ENCODE peak calls at places on chromosomes 12 and 14, in ten cellular contexts. One of them, this sample, is unnamed.
A peak's percentile ranks its signal among the peaks of the same experiment; 100 is the strongest.

GRCh38 chr12:83183132-83183531 is 496.4 kb downstream of the TMTC2 start:
- DNase-seq in upper lobe of right lung: no peak
- DNase-seq in tibial nerve: no peak
- DNase-seq in heart right ventricle: no peak
- DNase-seq in NCI-H1105: no peak
- DNase-seq in amygdala: no peak
- DNase-seq in Calu3: no peak
- DNase-seq in stomach: no peak
- DNase-seq in WTC11: no peak
- DNase-seq in stimulated activated naive CD8-positive, alpha-beta T cell treated with anti-CD3 and anti-CD28 coated beads, Interleukin-15, amount 100 ng/mL, for 72 hours: no peak
- DNase-seq in this sample: no peak

GRCh38 chr14:23306113-23306411 is 571 bp upstream of the BCL2L2 start:
- DNase-seq in NCI-H1105: no peak
- DNase-seq in stomach: no peak
- DNase-seq in heart right ventricle: no peak
- DNase-seq in amygdala: no peak
- DNase-seq in tibial nerve: no peak
- DNase-seq in stimulated activated naive CD8-positive, alpha-beta T cell treated with anti-CD3 and anti-CD28 coated beads, Interleukin-15, amount 100 ng/mL, for 72 hours: no peak
- DNase-seq in Calu3: no peak
- DNase-seq in WTC11: no peak
- DNase-seq in upper lobe of right lung: no peak
- DNase-seq in this sample: peak; percentile 25

GRCh38 chr14:57847096-57847495 is 18.8 kb downstream of the SLC35F4 start:
- DNase-seq in upper lobe of right lung: no peak
- DNase-seq in stomach: no peak
- DNase-seq in heart right ventricle: no peak
- DNase-seq in WTC11: no peak
- DNase-seq in tibial nerve: no peak
- DNase-seq in Calu3: no peak
- DNase-seq in stimulated activated naive CD8-positive, alpha-beta T cell treated with anti-CD3 and anti-CD28 coated beads, Interleukin-15, amount 100 ng/mL, for 72 hours: no peak
- DNase-seq in NCI-H1105: no peak
- DNase-seq in amygdala: no peak
- DNase-seq in this sample: no peak

GRCh38 chr14:52918486-52918885 is 32.4 kb downstream of the FERMT2 start:
- DNase-seq in heart right ventricle: no peak
- DNase-seq in WTC11: no peak
- DNase-seq in Calu3: no peak
- DNase-seq in NCI-H1105: no peak
- DNase-seq in amygdala: no peak
- DNase-seq in tibial nerve: peak; percentile 26
- DNase-seq in stimulated activated naive CD8-positive, alpha-beta T cell treated with anti-CD3 and anti-CD28 coated beads, Interleukin-15, amount 100 ng/mL, for 72 hours: peak; percentile 28
- DNase-seq in stomach: no peak
- DNase-seq in upper lobe of right lung: no peak
- DNase-seq in this sample: no peak

GRCh38 chr12:128025856-128026255 is 241.1 kb upstream of the TMEM132C start:
- DNase-seq in amygdala: no peak
- DNase-seq in NCI-H1105: no peak
- DNase-seq in tibial nerve: no peak
- DNase-seq in heart right ventricle: no peak
- DNase-seq in stimulated activated naive CD8-positive, alpha-beta T cell treated with anti-CD3 and anti-CD28 coated beads, Interleukin-15, amount 100 ng/mL, for 72 hours: no peak
- DNase-seq in upper lobe of right lung: no peak
- DNase-seq in Calu3: no peak
- DNase-seq in WTC11: no peak
- DNase-seq in stomach: no peak
- DNase-seq in this sample: no peak

GRCh38 chr12:109492371-109492770 is 14.9 kb downstream of the UBE3B start:
- DNase-seq in heart right ventricle: no peak
- DNase-seq in upper lobe of right lung: no peak
- DNase-seq in amygdala: no peak
- DNase-seq in tibial nerve: no peak
- DNase-seq in NCI-H1105: no peak
- DNase-seq in stimulated activated naive CD8-positive, alpha-beta T cell treated with anti-CD3 and anti-CD28 coated beads, Interleukin-15, amount 100 ng/mL, for 72 hours: no peak
- DNase-seq in Calu3: no peak
- DNase-seq in stomach: peak; percentile 28
- DNase-seq in WTC11: no peak
- DNase-seq in this sample: no peak

GRCh38 chr12:52200783-52201519 is 9.1 kb upstream of the KRT80 start:
- DNase-seq in Calu3: no peak
- DNase-seq in heart right ventricle: no peak
- DNase-seq in amygdala: no peak
- DNase-seq in tibial nerve: no peak
- DNase-seq in stimulated activated naive CD8-positive, alpha-beta T cell treated with anti-CD3 and anti-CD28 coated beads, Interleukin-15, amount 100 ng/mL, for 72 hours: no peak
- DNase-seq in upper lobe of right lung: peak; percentile 56
- DNase-seq in WTC11: no peak
- DNase-seq in NCI-H1105: no peak
- DNase-seq in stomach: no peak
- DNase-seq in this sample: no peak

GRCh38 chr14:23481992-23482813 is 12.7 kb downstream of the NGDN start:
- DNase-seq in upper lobe of right lung: no peak
- DNase-seq in stomach: no peak
- DNase-seq in tibial nerve: no peak
- DNase-seq in Calu3: no peak
- DNase-seq in stimulated activated naive CD8-positive, alpha-beta T cell treated with anti-CD3 and anti-CD28 coated beads, Interleukin-15, amount 100 ng/mL, for 72 hours: no peak
- DNase-seq in amygdala: no peak
- DNase-seq in heart right ventricle: no peak
- DNase-seq in NCI-H1105: no peak
- DNase-seq in WTC11: no peak
- DNase-seq in this sample: no peak

GRCh38 chr12:54038760-54039414 is 6.0 kb downstream of the HOXC5 start:
- DNase-seq in stomach: peak; percentile 76
- DNase-seq in tibial nerve: peak; percentile 61
- DNase-seq in heart right ventricle: no peak
- DNase-seq in Calu3: no peak
- DNase-seq in NCI-H1105: no peak
- DNase-seq in stimulated activated naive CD8-positive, alpha-beta T cell treated with anti-CD3 and anti-CD28 coated beads, Interleukin-15, amount 100 ng/mL, for 72 hours: no peak
- DNase-seq in upper lobe of right lung: no peak
- DNase-seq in amygdala: no peak
- DNase-seq in WTC11: no peak
- DNase-seq in this sample: no peak

GRCh38 chr14:33938131-33938949 is 12.5 kb downstream of the EGLN3 start:
- DNase-seq in Calu3: peak; percentile 68
- DNase-seq in amygdala: no peak
- DNase-seq in heart right ventricle: peak; percentile 86
- DNase-seq in WTC11: peak; percentile 47
- DNase-seq in stomach: peak; percentile 85
- DNase-seq in upper lobe of right lung: no peak
- DNase-seq in NCI-H1105: peak; percentile 85
- DNase-seq in tibial nerve: peak; percentile 9
- DNase-seq in stimulated activated naive CD8-positive, alpha-beta T cell treated with anti-CD3 and anti-CD28 coated beads, Interleukin-15, amount 100 ng/mL, for 72 hours: no peak
- DNase-seq in this sample: peak; percentile 76

GRCh38 chr12:807041-807717 is 54.8 kb downstream of the WNK1 start:
- DNase-seq in WTC11: no peak
- DNase-seq in amygdala: no peak
- DNase-seq in heart right ventricle: no peak
- DNase-seq in tibial nerve: no peak
- DNase-seq in upper lobe of right lung: no peak
- DNase-seq in stimulated activated naive CD8-positive, alpha-beta T cell treated with anti-CD3 and anti-CD28 coated beads, Interleukin-15, amount 100 ng/mL, for 72 hours: no peak
- DNase-seq in Calu3: no peak
- DNase-seq in NCI-H1105: no peak
- DNase-seq in stomach: no peak
- DNase-seq in this sample: no peak

GRCh38 chr12:112386726-112387125 is 4.5 kb upstream of the HECTD4 start:
- DNase-seq in tibial nerve: no peak
- DNase-seq in upper lobe of right lung: no peak
- DNase-seq in WTC11: no peak
- DNase-seq in stomach: no peak
- DNase-seq in NCI-H1105: no peak
- DNase-seq in stimulated activated naive CD8-positive, alpha-beta T cell treated with anti-CD3 and anti-CD28 coated beads, Interleukin-15, amount 100 ng/mL, for 72 hours: no peak
- DNase-seq in heart right ventricle: peak; percentile 23
- DNase-seq in amygdala: no peak
- DNase-seq in Calu3: no peak
- DNase-seq in this sample: no peak